ENCODE peak calls at places on chromosome 18, in five cellular contexts. I is cardiac fibroblast, L is GM20000, V is neural crest cell, Q is lower leg skin. E is an unnamed sample.
A peak's percentile ranks its signal among the peaks of the same experiment; 100 is the strongest.

GRCh38 chr18:26014462-26014861 is 76.0 kb downstream of the SS18 start:
- DNase-seq in I (no peak), L (no peak), V (no peak), Q (no peak), E (no peak)

GRCh38 chr18:10139783-10140410 is 226.1 kb downstream of the VAPA start:
- DNase-seq in I (peak; percentile 49), L (no peak), V (no peak), Q (no peak), E (no peak)

GRCh38 chr18:12946549-12947354 is 1.1 kb upstream of the SEH1L start:
- DNase-seq in I (peak; percentile 99), L (no peak), V (no peak), Q (no peak), E (no peak)

GRCh38 chr18:79393626-79394401 is 1.9 kb upstream of the NFATC1 start:
- DNase-seq in I (peak; percentile 95), L (peak; percentile 80), V (no peak), Q (peak; percentile 89), E (peak; percentile 72)

GRCh38 chr18:36078751-36079529 is 11.6 kb upstream of the RPRD1A start:
- DNase-seq in I (peak; percentile 71), L (no peak), V (no peak), Q (no peak), E (no peak)

GRCh38 chr18:12048827-12049175 is 44.8 kb upstream of the ANKRD62 start:
- DNase-seq in I (no peak), L (no peak), V (no peak), Q (peak; percentile 8), E (no peak)

GRCh38 chr18:31549416-31549815 is 42.3 kb upstream of the TTR start:
- DNase-seq in I (no peak), L (no peak), V (no peak), Q (no peak), E (no peak)

GRCh38 chr18:2147424-2147823 is 423.9 kb downstream of the METTL4 start:
- DNase-seq in I (peak; percentile 40), L (no peak), V (no peak), Q (no peak), E (no peak)

GRCh38 chr18:31248783-31249521 is 69.0 kb upstream of the DSG1 start:
- DNase-seq in I (no peak), L (no peak), V (no peak), Q (no peak), E (no peak)

GRCh38 chr18:9824474-9824832 is 61.3 kb upstream of the TXNDC2 start:
- DNase-seq in I (peak; percentile 94), L (no peak), V (no peak), Q (no peak), E (no peak)

GRCh38 chr18:79402977-79403722 is 7.4 kb downstream of the NFATC1 start:
- DNase-seq in I (peak; percentile 70), L (no peak), V (no peak), Q (peak; percentile 74), E (no peak)

GRCh38 chr18:13264986-13265900 is 46.7 kb downstream of the LDLRAD4 start:
- DNase-seq in I (no peak), L (no peak), V (no peak), Q (no peak), E (no peak)

GRCh38 chr18:11997466-11997865 is 16.2 kb downstream of the IMPA2 start:
- DNase-seq in I (no peak), L (no peak), V (no peak), Q (no peak), E (no peak)

GRCh38 chr18:39732918-39733317 is 2167.3 kb upstream of the CELF4 start:
- DNase-seq in I (no peak), L (no peak), V (no peak), Q (no peak), E (no peak)

GRCh38 chr18:9354256-9354655 is 19.7 kb downstream of the TWSG1 start:
- DNase-seq in I (no peak), L (peak; percentile 39), V (no peak), Q (no peak), E (no peak)

GRCh38 chr18:39051013-39051412 is 1485.4 kb upstream of the CELF4 start:
- DNase-seq in I (no peak), L (no peak), V (no peak), Q (no peak), E (no peak)

DNA sequence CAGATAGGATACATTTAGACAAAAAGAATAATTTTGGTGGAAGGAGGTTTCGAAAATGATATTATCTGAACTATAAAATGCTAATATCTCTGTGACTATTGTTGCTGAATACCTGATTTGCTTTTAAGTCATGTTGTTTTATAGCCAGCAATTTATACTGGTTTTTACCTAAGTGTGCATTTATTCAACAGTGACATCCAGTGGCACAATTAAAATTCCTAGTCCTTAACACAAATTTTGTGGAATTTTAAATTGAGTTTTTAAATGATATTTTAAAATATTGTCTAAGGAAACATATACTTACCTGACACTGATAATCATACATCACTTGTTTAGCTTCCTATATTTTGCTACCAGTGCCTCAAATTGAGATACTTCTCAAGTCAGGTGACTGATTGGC is 144.8 kb downstream of the ARHGAP28 start:
- DNase-seq in I (peak; percentile 25), L (no peak), V (no peak), Q (no peak), E (no peak)
- TF ChIP-seq CTCF in I (peak; percentile 4), L (no peak), V (no peak), Q (no peak), E (no peak)

GRCh38 chr18:37261988-37262387 is 303.6 kb downstream of the CELF4 start:
- DNase-seq in I (no peak), L (no peak), V (no peak), Q (no peak), E (no peak)

GRCh38 chr18:37265382-37265781 is 300.2 kb downstream of the CELF4 start:
- DNase-seq in I (no peak), L (no peak), V (no peak), Q (no peak), E (no peak)

GRCh38 chr18:37264956-37265355 is 300.6 kb downstream of the CELF4 start:
- DNase-seq in I (no peak), L (no peak), V (no peak), Q (no peak), E (no peak)

GRCh38 chr18:37270046-37270665 is 295.4 kb downstream of the CELF4 start:
- DNase-seq in I (peak; percentile 61), L (peak; percentile 55), V (peak; percentile 80), Q (no peak), E (peak; percentile 35)

DNA sequence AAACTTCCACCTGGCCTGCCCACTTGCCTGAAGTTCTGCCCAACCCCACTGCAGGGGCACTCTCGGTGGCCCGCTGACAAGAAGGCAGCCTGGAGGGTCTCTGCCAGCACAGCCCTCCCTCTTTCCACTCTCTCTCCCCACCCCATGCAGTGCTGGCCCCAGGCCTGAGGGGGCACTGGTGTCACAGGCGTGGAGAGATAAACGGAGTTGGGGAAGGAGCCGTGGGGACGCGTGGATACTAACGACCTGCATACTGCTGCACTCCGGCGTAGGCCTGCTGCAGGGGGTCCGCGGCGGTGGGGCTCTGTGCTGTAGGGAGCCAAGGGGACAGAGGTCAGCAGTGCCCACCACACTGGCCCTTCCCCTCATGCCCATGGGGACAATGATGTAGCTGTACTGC is 299.3 kb downstream of the CELF4 start:
- DNase-seq in I (no peak), L (no peak), V (peak; percentile 26), Q (no peak), E (no peak)
- TF ChIP-seq CTCF in I (no peak), L (peak; percentile 17), V (peak; percentile 47), Q (no peak), E (no peak)

GRCh38 chr18:43596106-43596712 is 318.9 kb upstream of the SYT4 start:
- DNase-seq in I (peak; percentile 47), L (peak; percentile 42), V (no peak), Q (no peak), E (no peak)
- TF ChIP-seq CTCF in I (peak; percentile 49), L (peak; percentile 9), V (peak; percentile 74), Q (no peak), E (no peak)

DNA sequence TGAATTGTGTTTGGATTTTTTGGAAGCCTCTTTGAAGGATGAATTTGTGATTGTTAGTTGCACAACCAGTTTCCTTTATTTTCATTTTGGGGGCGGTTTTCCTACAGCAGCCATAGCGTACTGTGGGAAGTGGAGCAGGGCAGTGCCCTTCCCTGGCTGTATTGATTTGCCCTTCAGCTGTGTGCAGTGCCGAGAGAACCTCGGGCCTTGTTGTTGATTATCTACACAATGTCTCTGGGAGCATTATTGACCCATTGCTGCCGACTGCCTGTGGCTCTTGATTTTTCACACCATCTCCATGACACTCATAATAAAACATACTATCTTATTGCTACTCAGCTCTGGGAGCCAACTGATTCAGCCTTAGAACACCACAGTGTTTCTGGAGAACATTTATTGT is 162.2 kb upstream of the BOD1L2 start:
- DNase-seq in I (no peak), L (no peak), V (no peak), Q (no peak), E (no peak)
- TF ChIP-seq CTCF in I (no peak), L (no peak), V (no peak), Q (no peak), E (no peak)

DNA sequence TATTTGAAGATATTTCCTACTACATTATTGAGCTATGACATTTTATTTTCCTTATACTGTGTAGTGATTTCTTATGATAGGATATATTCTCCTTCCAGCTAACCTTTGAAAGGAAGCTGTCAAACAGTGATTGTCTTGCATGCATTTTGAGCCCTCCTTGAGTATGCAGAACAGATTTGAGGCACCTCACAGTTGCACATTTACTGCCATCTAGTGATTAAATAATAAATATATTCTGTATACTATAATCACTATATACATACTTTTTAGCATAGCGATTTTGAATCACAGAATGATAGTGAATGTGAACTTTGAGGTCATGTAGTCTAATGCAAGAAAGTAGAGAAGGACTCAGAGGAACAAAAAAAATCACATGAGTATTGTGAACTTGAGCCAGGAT is 268.4 kb upstream of the CDH19 start:
- DNase-seq in I (peak; percentile 29), L (no peak), V (no peak), Q (no peak), E (no peak)
- TF ChIP-seq CTCF in I (no peak), L (no peak), V (peak; percentile 59), Q (no peak), E (no peak)

DNA sequence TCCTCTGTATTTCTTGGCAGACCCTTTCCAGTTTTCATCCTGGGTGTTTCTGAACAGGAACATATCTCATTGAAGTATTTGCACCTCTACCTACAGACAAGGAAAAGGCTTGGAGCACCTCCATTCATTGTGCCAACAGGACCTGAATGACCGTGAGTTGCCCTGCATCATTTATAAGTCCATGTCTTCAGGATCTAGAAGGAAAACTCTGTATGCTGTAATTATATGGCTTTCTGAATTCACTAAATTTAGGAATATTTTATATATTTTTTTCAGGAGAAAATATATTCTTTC is 402.3 kb upstream of the SLC14A2 start:
- DNase-seq in I (no peak), L (no peak), V (no peak), Q (no peak), E (no peak)
- TF ChIP-seq CTCF in I (no peak), L (no peak), V (peak; percentile 10), Q (no peak), E (no peak)

GRCh38 chr18:64099244-64099643 is 49.6 kb downstream of the LINC00305 start:
- DNase-seq in I (no peak), L (no peak), V (no peak), Q (no peak), E (no peak)

GRCh38 chr18:64100136-64100922 is 48.6 kb downstream of the LINC00305 start:
- DNase-seq in I (no peak), L (peak; percentile 11), V (no peak), Q (no peak), E (no peak)

DNA sequence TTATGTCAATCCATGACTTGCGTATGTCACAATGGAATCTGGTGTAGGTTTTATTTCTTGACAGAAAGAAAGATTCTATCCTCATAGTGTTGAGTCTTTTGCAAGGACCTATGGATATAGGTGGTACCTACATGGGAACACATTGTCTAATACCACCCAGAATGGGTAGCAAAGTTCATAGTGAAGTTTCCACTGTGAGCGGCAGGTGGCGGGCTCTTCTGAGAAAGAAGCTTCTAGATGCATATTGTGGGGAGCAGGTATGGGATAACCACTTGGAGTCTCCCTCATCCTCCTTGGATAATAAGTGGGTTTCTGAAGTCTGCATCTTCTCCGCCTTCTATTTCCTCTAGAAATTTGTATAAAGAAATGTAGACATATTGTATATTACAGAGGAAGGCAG is 44.9 kb downstream of the LINC00305 start:
- DNase-seq in I (no peak), L (no peak), V (no peak), Q (no peak), E (no peak)
- TF ChIP-seq CTCF in I (no peak), L (no peak), V (peak; percentile 34), Q (no peak), E (no peak)